ENCODE peak calls at places on chromosomes 5 and 9, in ten cellular contexts. B is adipocyte; N is activated CD8-positive, alpha-beta T cell treated with anti-CD3 and anti-CD28 coated beads for 36 hours; Q is AG04449; A is lung; O is activated CD4-positive, alpha-beta T cell treated with anti-CD3 and anti-CD28 coated beads, Interleukin-2, amount 10 ng/mL, durations not matched to agents 7 days and 5 days; X is T-helper 17 cell; V is GOT3; W is bronchial epithelial cell; H is endothelial cell. I is an unnamed sample.
A peak's percentile ranks its signal among the peaks of the same experiment; 100 is the strongest.

GRCh38 chr5:168750926-168751325 is 171.8 kb upstream of the PANK3 start:
- DNase-seq in B (no peak), N (no peak), Q (no peak), A (no peak), O (no peak), X (no peak), V (no peak), W (no peak), H (no peak), I (no peak)

GRCh38 chr5:75558221-75558620 is 46.5 kb downstream of the POLK start:
- DNase-seq in B (no peak), N (no peak), Q (no peak), A (no peak), O (no peak), X (no peak), V (no peak), W (no peak), H (no peak), I (no peak)

GRCh38 chr9:95031711-95032461 is 285.6 kb downstream of the FANCC start:
- DNase-seq in B (no peak), N (no peak), Q (no peak), A (no peak), O (no peak), X (no peak), V (no peak), W (no peak), H (no peak), I (no peak)

GRCh38 chr5:134255418-134256150 is 29.7 kb upstream of the PPP2CA start:
- DNase-seq in B (peak; percentile 38), N (no peak), Q (no peak), A (no peak), O (no peak), X (no peak), V (no peak), W (peak; percentile 64), H (no peak), I (no peak)

GRCh38 chr5:145834917-145835838 is at the start of gene PRELID2:
- DNase-seq in B (peak; percentile 97), N (peak; percentile 73), Q (no peak), A (peak; percentile 89), O (peak; percentile 52), X (peak; percentile 28), V (peak; percentile 74), W (peak; percentile 72), H (peak; percentile 76), I (peak; percentile 46)

GRCh38 chr5:65391591-65391990 is 90.1 kb downstream of the ADAMTS6 start:
- DNase-seq in B (peak; percentile 22), N (no peak), Q (no peak), A (no peak), O (no peak), X (no peak), V (no peak), W (no peak), H (no peak), I (no peak)

GRCh38 chr5:24141046-24141445 is 503.7 kb downstream of the CDH10 start:
- DNase-seq in B (no peak), N (no peak), Q (no peak), A (no peak), O (no peak), X (no peak), V (no peak), W (no peak), H (no peak), I (no peak)

GRCh38 chr9:73230257-73230656 is 78.6 kb downstream of the ANXA1 start:
- DNase-seq in B (no peak), N (no peak), Q (no peak), A (no peak), O (no peak), X (no peak), V (no peak), W (no peak), H (no peak), I (no peak)

GRCh38 chr5:52783226-52783959 is 4.3 kb upstream of the ITGA1 start:
- DNase-seq in B (peak; percentile 79), N (no peak), Q (no peak), A (no peak), O (no peak), X (no peak), V (no peak), W (peak; percentile 92), H (no peak), I (no peak)

GRCh38 chr5:132764051-132764450 is 13.0 kb downstream of the SEPTIN8 start:
- DNase-seq in B (no peak), N (no peak), Q (no peak), A (no peak), O (no peak), X (no peak), V (no peak), W (no peak), H (no peak), I (no peak)

GRCh38 chr5:128197911-128198522 is 114.5 kb downstream of the SLC12A2 start:
- DNase-seq in B (no peak), N (no peak), Q (no peak), A (no peak), O (peak; percentile 16), X (no peak), V (no peak), W (no peak), H (no peak), I (no peak)

GRCh38 chr9:2704504-2704903 is 12.8 kb upstream of the KCNV2 start:
- DNase-seq in B (no peak), N (no peak), Q (no peak), A (no peak), O (no peak), X (no peak), V (no peak), W (no peak), H (no peak), I (no peak)

GRCh38 chr5:78320461-78320860 is 26.0 kb upstream of the AP3B1 start:
- DNase-seq in B (peak; percentile 69), N (no peak), Q (peak; percentile 16), A (no peak), O (peak; percentile 18), X (no peak), V (no peak), W (peak; percentile 49), H (no peak), I (no peak)

GRCh38 chr5:142014911-142015584 is 2.2 kb upstream of the GNPDA1 start:
- DNase-seq in B (peak; percentile 83), N (peak; percentile 78), Q (no peak), A (no peak), O (peak; percentile 76), X (peak; percentile 27), V (no peak), W (peak; percentile 95), H (no peak), I (peak; percentile 48)

GRCh38 chr5:13553896-13554295 is 390.6 kb downstream of the DNAH5 start:
- DNase-seq in B (no peak), N (peak; percentile 2), Q (no peak), A (no peak), O (no peak), X (no peak), V (no peak), W (peak; percentile 20), H (peak; percentile 62), I (no peak)

GRCh38 chr9:16133556-16134227 is 580.8 kb downstream of the CCDC171 start:
- DNase-seq in B (peak; percentile 61), N (peak; percentile 42), Q (no peak), A (peak; percentile 33), O (peak; percentile 30), X (no peak), V (no peak), W (peak; percentile 84), H (peak; percentile 50), I (peak; percentile 50)

GRCh38 chr5:139668064-139668880 is 20.1 kb downstream of the CXXC5 start:
- DNase-seq in B (peak; percentile 76), N (peak; percentile 66), Q (no peak), A (no peak), O (peak; percentile 36), X (no peak), V (no peak), W (peak; percentile 35), H (peak; percentile 54), I (peak; percentile 61)

GRCh38 chr5:61280766-61281427 is 51.2 kb upstream of the ZSWIM6 start:
- DNase-seq in B (no peak), N (peak; percentile 34), Q (no peak), A (peak; percentile 46), O (peak; percentile 47), X (no peak), V (no peak), W (peak; percentile 65), H (no peak), I (peak; percentile 19)

GRCh38 chr9:130144703-130145102 is 27.5 kb upstream of the NCS1 start:
- DNase-seq in B (no peak), N (no peak), Q (no peak), A (no peak), O (no peak), X (no peak), V (no peak), W (no peak), H (no peak), I (no peak)

GRCh38 chr5:96377597-96377996 is 55.5 kb downstream of the PCSK1 start:
- DNase-seq in B (no peak), N (no peak), Q (no peak), A (no peak), O (no peak), X (no peak), V (no peak), W (peak; percentile 22), H (no peak), I (no peak)

GRCh38 chr5:168747987-168748777 is 169.0 kb upstream of the PANK3 start:
- DNase-seq in B (peak; percentile 32), N (peak; percentile 74), Q (no peak), A (no peak), O (peak; percentile 34), X (no peak), V (no peak), W (peak; percentile 20), H (peak; percentile 78), I (peak; percentile 23)

GRCh38 chr9:91419222-91420191 is 4.1 kb downstream of the NFIL3 start:
- DNase-seq in B (peak; percentile 98), N (peak; percentile 69), Q (peak; percentile 82), A (peak; percentile 83), O (peak; percentile 19), X (no peak), V (peak; percentile 11), W (peak; percentile 95), H (no peak), I (no peak)

GRCh38 chr5:8327016-8327415 is 458.1 kb downstream of the MTRR start:
- DNase-seq in B (no peak), N (no peak), Q (no peak), A (no peak), O (no peak), X (no peak), V (no peak), W (no peak), H (no peak), I (no peak)

GRCh38 chr9:38415846-38416245 is 8.4 kb downstream of the IGFBPL1 start:
- DNase-seq in B (no peak), N (no peak), Q (no peak), A (no peak), O (no peak), X (no peak), V (no peak), W (no peak), H (no peak), I (no peak)

GRCh38 chr5:173968154-173968553 is 20.8 kb upstream of the C5orf47 start:
- DNase-seq in B (no peak), N (no peak), Q (no peak), A (no peak), O (no peak), X (no peak), V (no peak), W (no peak), H (no peak), I (no peak)

I was measured in immature natural killer cell.